ENCODE peak calls at places on chromosomes 13 and 19, in four cellular contexts. One of them, this sample, is unnamed.

GRCh38 chr13:52127783-52128702 is 830 bp downstream of the NEK5 start:
- DNase-seq in fibroblast of lung: peak
- DNase-seq in stomach: peak
- DNase-seq in cardiac fibroblast: peak
- DNase-seq in this sample: peak

GRCh38 chr19:19185853-19186728 is 5.9 kb downstream of the BORCS8 start:
- DNase-seq in stomach: peak
- DNase-seq in cardiac fibroblast: peak
- DNase-seq in fibroblast of lung: peak
- DNase-seq in this sample: peak

GRCh38 chr19:47699360-47699917 is 13.8 kb upstream of the EHD2 start:
- DNase-seq in cardiac fibroblast: no peak
- DNase-seq in fibroblast of lung: no peak
- DNase-seq in stomach: peak
- DNase-seq in this sample: peak

GRCh38 chr13:51879133-51879532 is 17.4 kb downstream of the CCDC70 start:
- DNase-seq in stomach: no peak
- DNase-seq in cardiac fibroblast: no peak
- DNase-seq in fibroblast of lung: no peak
- DNase-seq in this sample: no peak

GRCh38 chr13:76944457-76944856 is 3.9 kb upstream of the ACOD1 start:
- DNase-seq in fibroblast of lung: peak
- DNase-seq in stomach: no peak
- DNase-seq in cardiac fibroblast: peak
- DNase-seq in this sample: no peak

GRCh38 chr19:35044317-35045117 is 3.0 kb downstream of the HPN start:
- DNase-seq in stomach: peak
- DNase-seq in cardiac fibroblast: peak
- DNase-seq in fibroblast of lung: peak
- DNase-seq in this sample: peak

GRCh38 chr13:27851481-27851880 is 59.2 kb downstream of the GSX1 start:
- DNase-seq in stomach: no peak
- DNase-seq in cardiac fibroblast: no peak
- DNase-seq in fibroblast of lung: no peak
- DNase-seq in this sample: no peak

GRCh38 chr13:111637365-111637764 is 316.9 kb downstream of the TEX29 start:
- DNase-seq in cardiac fibroblast: no peak
- DNase-seq in fibroblast of lung: no peak
- DNase-seq in stomach: no peak
- DNase-seq in this sample: no peak

GRCh38 chr13:41579881-41580280 is 122.5 kb downstream of the RGCC start:
- DNase-seq in fibroblast of lung: no peak
- DNase-seq in cardiac fibroblast: no peak
- DNase-seq in stomach: no peak
- DNase-seq in this sample: no peak

DNA sequence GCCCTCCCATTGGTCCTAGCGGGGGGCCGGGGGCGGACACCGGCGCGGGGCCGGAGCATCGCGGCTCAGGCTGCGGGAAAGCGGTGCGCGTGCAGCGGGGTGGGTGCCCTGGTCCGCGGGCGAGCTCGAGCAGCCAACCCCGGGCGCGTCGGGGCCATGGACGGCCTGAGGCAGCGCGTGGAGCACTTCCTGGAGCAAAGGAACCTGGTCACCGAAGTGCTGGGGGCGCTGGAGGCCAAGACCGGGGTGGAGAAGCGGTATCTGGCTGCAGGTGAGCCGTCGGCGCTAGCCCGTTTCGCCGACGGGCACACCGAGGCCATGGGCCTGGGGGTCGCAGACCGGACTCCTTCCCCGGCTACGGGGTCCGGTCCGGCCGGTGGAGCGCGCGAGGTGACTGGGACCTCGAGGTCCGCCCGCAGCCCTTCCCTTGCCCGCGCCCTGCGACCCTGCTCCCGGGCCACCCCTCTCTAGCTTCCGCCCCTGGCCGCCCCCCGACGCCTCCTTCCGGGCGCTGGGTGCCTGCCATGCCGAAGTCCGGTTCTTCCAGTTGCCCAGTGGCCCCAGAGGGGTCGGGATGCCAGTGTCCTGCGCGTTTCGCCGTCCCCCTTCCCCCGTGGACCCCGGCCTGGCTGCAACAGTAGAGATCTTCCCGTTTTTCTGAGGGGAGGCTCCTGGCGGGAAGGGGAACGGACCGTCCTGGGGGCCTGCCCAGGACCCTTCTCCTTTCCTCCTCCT is at the start of gene REEP6:
- DNase-seq in stomach: no peak
- DNase-seq in fibroblast of lung: no peak
- DNase-seq in cardiac fibroblast: no peak
- DNase-seq in this sample: no peak
- TF ChIP-seq CTCF in stomach: no peak
- TF ChIP-seq CTCF in fibroblast of lung: no peak
- TF ChIP-seq CTCF in cardiac fibroblast: no peak
- TF ChIP-seq CTCF in this sample: no peak

GRCh38 chr19:11138659-11139526 is 16.7 kb downstream of the SPC24 start:
- DNase-seq in cardiac fibroblast: peak
- DNase-seq in stomach: peak
- DNase-seq in fibroblast of lung: peak
- DNase-seq in this sample: no peak

GRCh38 chr19:11140896-11141295 is 14.7 kb downstream of the SPC24 start:
- DNase-seq in cardiac fibroblast: no peak
- DNase-seq in stomach: no peak
- DNase-seq in fibroblast of lung: no peak
- DNase-seq in this sample: no peak

GRCh38 chr19:11136400-11137101 is 19.0 kb downstream of the SPC24 start:
- DNase-seq in stomach: no peak
- DNase-seq in fibroblast of lung: peak
- DNase-seq in cardiac fibroblast: no peak
- DNase-seq in this sample: no peak

GRCh38 chr19:11141937-11142527 is 13.6 kb downstream of the SPC24 start:
- DNase-seq in stomach: no peak
- DNase-seq in cardiac fibroblast: no peak
- DNase-seq in fibroblast of lung: no peak
- DNase-seq in this sample: no peak

DNA sequence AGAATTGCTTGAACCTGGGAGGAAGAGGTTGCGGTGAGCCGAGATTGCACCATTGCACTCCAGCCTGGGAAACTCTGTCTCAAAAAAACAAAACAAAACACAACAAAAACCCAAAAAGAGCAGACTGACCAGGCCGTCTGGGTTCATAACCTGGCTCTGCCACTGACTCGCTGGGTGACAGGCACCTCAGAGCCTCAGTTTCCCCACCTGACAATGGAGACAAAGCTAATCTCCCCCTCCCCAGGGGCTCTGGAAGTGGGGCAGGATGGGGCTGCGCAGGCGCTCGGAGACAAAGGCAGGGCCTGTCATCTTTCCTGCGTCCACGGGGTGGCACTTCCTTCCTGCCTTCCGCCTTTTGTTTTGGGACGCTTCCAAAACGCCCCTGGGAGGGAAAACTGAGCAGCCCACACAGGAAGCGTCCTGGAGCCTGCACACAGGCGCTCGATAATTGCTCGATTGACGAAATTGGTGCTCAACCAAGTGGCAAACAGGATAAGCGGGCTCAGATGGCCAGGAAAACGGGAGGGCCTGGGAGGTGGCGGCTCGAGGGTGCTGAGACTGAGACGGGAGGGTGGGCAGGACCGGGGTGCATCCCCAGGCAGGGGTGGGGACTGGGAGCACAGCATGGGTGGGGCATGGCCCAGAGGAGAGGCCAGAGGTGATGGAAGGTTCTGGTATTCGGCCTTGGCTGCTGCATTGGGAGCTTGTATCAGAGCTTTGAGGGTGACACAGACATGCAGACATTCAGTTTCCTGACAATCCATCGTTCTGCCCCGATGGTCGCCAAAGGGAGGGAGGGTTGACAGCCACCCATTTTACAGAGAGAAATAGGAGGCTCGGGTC is 17.8 kb downstream of the SPC24 start:
- DNase-seq in fibroblast of lung: peak
- DNase-seq in cardiac fibroblast: peak
- DNase-seq in stomach: peak
- DNase-seq in this sample: peak
- TF ChIP-seq CTCF in fibroblast of lung: peak
- TF ChIP-seq CTCF in cardiac fibroblast: peak
- TF ChIP-seq CTCF in stomach: peak
- TF ChIP-seq CTCF in this sample: peak

DNA sequence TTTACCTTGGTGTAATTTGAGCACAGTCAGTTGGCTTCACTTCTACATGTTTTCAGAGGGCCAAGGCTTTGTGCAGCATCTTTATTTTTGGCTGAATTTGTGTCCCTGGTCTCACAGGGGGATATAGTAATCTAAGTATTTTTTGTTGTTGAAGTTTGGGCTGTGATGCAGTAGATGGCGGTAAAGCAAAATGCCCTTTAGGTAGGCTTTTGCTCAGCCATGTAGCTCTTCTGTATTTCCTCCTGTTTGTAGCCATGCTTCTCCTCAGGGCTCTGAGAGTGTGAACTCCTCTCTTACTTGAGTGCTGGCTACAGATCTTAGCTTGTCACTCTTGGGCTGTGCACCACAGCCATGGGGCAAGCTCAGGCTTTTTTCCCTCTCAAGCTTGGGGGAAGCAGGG is 328.6 kb downstream of the SLITRK5 start:
- DNase-seq in cardiac fibroblast: no peak
- DNase-seq in stomach: no peak
- DNase-seq in fibroblast of lung: no peak
- DNase-seq in this sample: no peak
- TF ChIP-seq CTCF in cardiac fibroblast: no peak
- TF ChIP-seq CTCF in stomach: no peak
- TF ChIP-seq CTCF in fibroblast of lung: peak
- TF ChIP-seq CTCF in this sample: no peak

GRCh38 chr13:98481511-98481951 is 95.4 kb downstream of the STK24 start:
- DNase-seq in fibroblast of lung: no peak
- DNase-seq in cardiac fibroblast: no peak
- DNase-seq in stomach: no peak
- DNase-seq in this sample: no peak

GRCh38 chr13:98484289-98485219 is 92.4 kb downstream of the STK24 start:
- DNase-seq in stomach: peak
- DNase-seq in fibroblast of lung: peak
- DNase-seq in cardiac fibroblast: peak
- DNase-seq in this sample: peak

GRCh38 chr13:98482476-98483444 is 94.1 kb downstream of the STK24 start:
- DNase-seq in fibroblast of lung: peak
- DNase-seq in cardiac fibroblast: peak
- DNase-seq in stomach: peak
- DNase-seq in this sample: no peak

GRCh38 chr13:98485561-98485960 is 91.3 kb downstream of the STK24 start:
- DNase-seq in cardiac fibroblast: no peak
- DNase-seq in stomach: no peak
- DNase-seq in fibroblast of lung: no peak
- DNase-seq in this sample: no peak

DNA sequence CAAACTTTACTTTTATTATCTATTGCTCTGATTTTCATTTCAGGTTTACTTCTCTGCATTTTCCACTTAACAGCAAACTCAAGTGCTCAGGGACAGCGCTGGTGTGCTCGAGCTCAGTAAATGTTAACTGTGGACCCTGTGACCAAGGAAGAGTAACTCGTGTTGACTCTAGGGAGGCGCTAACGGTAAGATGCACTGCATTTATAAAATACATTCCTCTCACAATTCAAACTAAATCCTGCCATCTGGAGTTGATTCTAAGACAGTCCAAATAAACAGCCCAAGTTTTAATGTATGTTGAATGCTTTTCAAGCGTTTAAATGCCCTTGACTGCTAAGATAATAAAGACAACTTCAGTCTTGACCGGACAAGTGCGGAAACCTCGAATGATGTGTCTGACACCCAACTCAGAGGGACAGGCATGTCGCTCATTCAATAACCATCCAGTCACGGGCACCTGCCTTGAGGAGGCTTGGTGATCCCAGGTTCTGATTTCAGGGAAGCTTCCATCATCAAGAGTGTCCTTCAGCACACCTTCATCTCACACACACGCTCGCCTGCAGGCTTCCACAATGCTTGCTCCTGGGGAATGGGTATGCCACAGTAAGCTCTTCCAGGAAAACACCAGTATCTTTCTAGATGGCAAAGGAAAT is 93.1 kb downstream of the STK24 start:
- DNase-seq in cardiac fibroblast: peak
- DNase-seq in stomach: no peak
- DNase-seq in fibroblast of lung: peak
- DNase-seq in this sample: no peak
- TF ChIP-seq CTCF in cardiac fibroblast: no peak
- TF ChIP-seq CTCF in stomach: no peak
- TF ChIP-seq CTCF in fibroblast of lung: no peak
- TF ChIP-seq CTCF in this sample: no peak

GRCh38 chr13:23433171-23434153 is at the start of gene SACS:
- DNase-seq in stomach: no peak
- DNase-seq in cardiac fibroblast: peak
- DNase-seq in fibroblast of lung: peak
- DNase-seq in this sample: peak
- TF ChIP-seq CTCF in stomach: no peak
- TF ChIP-seq CTCF in cardiac fibroblast: no peak
- TF ChIP-seq CTCF in fibroblast of lung: no peak
- TF ChIP-seq CTCF in this sample: no peak

DNA sequence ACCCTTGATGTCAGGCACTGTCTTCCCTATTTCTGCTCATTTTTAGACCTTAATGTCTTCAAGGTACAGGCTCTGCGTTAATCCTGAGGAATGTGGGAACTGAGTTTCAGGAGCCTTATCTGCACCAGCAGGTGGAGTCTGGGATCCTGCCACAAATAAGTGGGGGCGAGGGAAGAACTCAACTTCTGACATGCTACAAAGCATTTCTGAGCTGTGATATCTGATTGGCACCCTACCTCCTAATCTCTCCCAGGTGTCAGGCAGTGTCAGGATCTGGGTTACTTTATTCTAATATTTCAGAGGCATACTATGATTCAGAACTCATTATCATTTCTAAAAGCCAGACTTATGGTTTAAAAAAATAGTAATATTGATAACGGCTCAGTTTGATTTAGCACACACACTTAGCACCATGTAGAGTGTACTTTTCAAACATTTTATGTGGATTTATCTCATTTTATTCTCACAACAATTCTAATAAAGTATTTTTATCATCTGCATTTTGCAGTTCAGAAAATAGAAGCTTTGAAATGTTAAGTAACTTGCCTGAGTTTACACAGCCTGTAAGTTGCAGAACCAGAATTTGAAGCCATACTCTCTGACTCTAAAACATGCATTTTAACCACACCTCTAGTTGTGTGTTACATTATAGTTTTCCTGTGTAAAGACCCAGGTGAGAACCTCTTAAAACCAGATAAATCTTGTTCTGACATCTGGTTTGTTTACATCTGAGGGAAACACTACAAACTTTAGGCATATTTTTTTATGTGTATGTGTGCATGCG is 358.6 kb downstream of the TDRD3 start:
- DNase-seq in stomach: no peak
- DNase-seq in cardiac fibroblast: no peak
- DNase-seq in fibroblast of lung: peak
- DNase-seq in this sample: no peak
- TF ChIP-seq CTCF in stomach: no peak
- TF ChIP-seq CTCF in cardiac fibroblast: no peak
- TF ChIP-seq CTCF in fibroblast of lung: no peak
- TF ChIP-seq CTCF in this sample: no peak

GRCh38 chr19:37988758-37989635 is 82.0 kb downstream of the SIPA1L3 start:
- DNase-seq in stomach: no peak
- DNase-seq in cardiac fibroblast: no peak
- DNase-seq in fibroblast of lung: peak
- DNase-seq in this sample: no peak

GRCh38 chr19:37990362-37990761 is 83.4 kb downstream of the SIPA1L3 start:
- DNase-seq in stomach: no peak
- DNase-seq in cardiac fibroblast: no peak
- DNase-seq in fibroblast of lung: peak
- DNase-seq in this sample: no peak

GRCh38 chr19:37989855-37990254 is 82.8 kb downstream of the SIPA1L3 start:
- DNase-seq in stomach: no peak
- DNase-seq in cardiac fibroblast: no peak
- DNase-seq in fibroblast of lung: no peak
- DNase-seq in this sample: no peak

GRCh38 chr19:37986048-37986750 is 79.2 kb downstream of the SIPA1L3 start:
- DNase-seq in fibroblast of lung: no peak
- DNase-seq in cardiac fibroblast: no peak
- DNase-seq in stomach: no peak
- DNase-seq in this sample: no peak

GRCh38 chr19:37987356-37988332 is 80.6 kb downstream of the SIPA1L3 start:
- DNase-seq in fibroblast of lung: no peak
- DNase-seq in cardiac fibroblast: no peak
- DNase-seq in stomach: no peak
- DNase-seq in this sample: no peak
- TF ChIP-seq CTCF in fibroblast of lung: peak
- TF ChIP-seq CTCF in cardiac fibroblast: peak
- TF ChIP-seq CTCF in stomach: no peak
- TF ChIP-seq CTCF in this sample: peak